ENCODE peak calls at places on chromosome 1, in ten cellular contexts. H is uterus; A is iris pigment epithelial cell; V is progenitor cell of endocrine pancreas; B is activated T-helper 1 cell treated with anti-CD3 and anti-CD28 coated beads, Interleukin-2, amount 50 U/mL, for 16 hours; E is M059J; I is PC-3; U is stimulated activated CD8-positive, alpha-beta memory T cell treated with anti-CD3 and anti-CD28 coated beads, Interleukin-4, amount 100 ng/mL, for 24 hours; Y is fibroblast of gingiva; G is endothelial cell. J is an unnamed sample.

GRCh38 chr1:173878251-173878650 is 10.1 kb downstream of the ZBTB37 start:
- DNase-seq in H (no peak), A (no peak), V (no peak), B (no peak), E (no peak), I (no peak), U (no peak), Y (no peak), G (no peak), J (no peak)

GRCh38 chr1:162724583-162725120 is 65.8 kb upstream of the HSD17B7 start:
- DNase-seq in H (no peak), A (no peak), V (no peak), B (no peak), E (peak), I (no peak), U (no peak), Y (peak), G (no peak), J (no peak)

GRCh38 chr1:245558069-245558468 is 403.3 kb downstream of the KIF26B start:
- DNase-seq in H (no peak), A (no peak), V (no peak), B (no peak), E (no peak), I (no peak), U (no peak), Y (no peak), G (no peak), J (no peak)

GRCh38 chr1:48251858-48252257 is 29.3 kb downstream of the SLC5A9 start:
- DNase-seq in H (no peak), A (no peak), V (no peak), B (no peak), E (no peak), I (no peak), U (no peak), Y (no peak), G (no peak), J (no peak)

GRCh38 chr1:184118051-184118450 is 66.5 kb downstream of the TSEN15 start:
- DNase-seq in H (no peak), A (peak), V (no peak), B (no peak), E (peak), I (peak), U (no peak), Y (peak), G (no peak), J (peak)

GRCh38 chr1:41661428-41662060 is 177.1 kb upstream of the EDN2 start:
- DNase-seq in H (no peak), A (no peak), V (no peak), B (no peak), E (no peak), I (no peak), U (no peak), Y (no peak), G (no peak), J (no peak)

GRCh38 chr1:224430511-224431113 is 4.0 kb downstream of the WDR26 start:
- DNase-seq in H (no peak), A (peak), V (no peak), B (no peak), E (peak), I (peak), U (no peak), Y (peak), G (no peak), J (no peak)

GRCh38 chr1:110876748-110877341 is 3.9 kb downstream of the CD53 start:
- DNase-seq in H (no peak), A (no peak), V (no peak), B (no peak), E (no peak), I (no peak), U (no peak), Y (no peak), G (no peak), J (no peak)

GRCh38 chr1:41429641-41430035 is 54.8 kb downstream of the EDN2 start:
- DNase-seq in H (no peak), A (no peak), V (no peak), B (no peak), E (no peak), I (no peak), U (no peak), Y (no peak), G (no peak), J (no peak)

GRCh38 chr1:121519042-121519755 is 334.4 kb downstream of the SRGAP2C start:
- DNase-seq in H (no peak), A (peak), V (peak), B (peak), E (peak), I (peak), U (peak), Y (no peak), G (peak), J (no peak)

GRCh38 chr1:15948600-15949452 is 27.1 kb downstream of the ZBTB17 start:
- DNase-seq in H (peak), A (peak), V (no peak), B (no peak), E (peak), I (no peak), U (peak), Y (peak), G (no peak), J (peak)

GRCh38 chr1:214895226-214895625 is 187.3 kb upstream of the KCNK2 start:
- DNase-seq in H (no peak), A (no peak), V (no peak), B (no peak), E (peak), I (no peak), U (no peak), Y (no peak), G (no peak), J (no peak)

GRCh38 chr1:104488296-104489015 is 738.8 kb downstream of the AMY1C start:
- DNase-seq in H (no peak), A (no peak), V (no peak), B (no peak), E (no peak), I (no peak), U (no peak), Y (no peak), G (no peak), J (no peak)

GRCh38 chr1:108011295-108011694 is 46.3 kb upstream of the VAV3 start:
- DNase-seq in H (no peak), A (no peak), V (no peak), B (no peak), E (no peak), I (no peak), U (no peak), Y (no peak), G (no peak), J (no peak)

GRCh38 chr1:12616709-12617373 is 1.2 kb downstream of the DHRS3 start:
- DNase-seq in H (no peak), A (peak), V (no peak), B (no peak), E (peak), I (peak), U (no peak), Y (no peak), G (peak), J (no peak)

GRCh38 chr1:83029916-83030315 is 969.0 kb downstream of the TTLL7 start:
- DNase-seq in H (no peak), A (peak), V (no peak), B (no peak), E (peak), I (no peak), U (no peak), Y (peak), G (no peak), J (peak)

GRCh38 chr1:180563013-180563827 is 4.5 kb downstream of the OVAAL start:
- DNase-seq in H (no peak), A (peak), V (no peak), B (no peak), E (peak), I (no peak), U (no peak), Y (peak), G (no peak), J (no peak)

GRCh38 chr1:150186789-150187559 is 37.3 kb downstream of the PLEKHO1 start:
- DNase-seq in H (no peak), A (peak), V (no peak), B (no peak), E (peak), I (peak), U (no peak), Y (peak), G (no peak), J (peak)